ENCODE peak calls at places on chromosome 7, in nine cellular contexts. One of them, this sample, is unnamed.

GRCh38 chr7:29923231-29923630 is 66.4 kb downstream of the SCRN1 start:
- DNase-seq in amygdala: no peak
- DNase-seq in stimulated activated CD8-positive, alpha-beta memory T cell treated with anti-CD3 and anti-CD28 coated beads, Interleukin-4, amount 100 ng/mL, for 1 hour: no peak
- DNase-seq in heart left ventricle: no peak
- DNase-seq in T-helper 22 cell: no peak
- DNase-seq in activated naive CD4-positive, alpha-beta T cell treated with anti-CD3 and anti-CD28 coated beads, Interleukin-2, amount 10 ng/mL, durations not matched to agents 7 days and 5 days: no peak
- DNase-seq in putamen: no peak
- DNase-seq in esophagus squamous epithelium: no peak
- DNase-seq in cardiac muscle cell: no peak
- DNase-seq in this sample: no peak

GRCh38 chr7:44615149-44615611 is 8.8 kb downstream of the OGDH start:
- DNase-seq in cardiac muscle cell: no peak
- DNase-seq in amygdala: no peak
- DNase-seq in heart left ventricle: peak; percentile 54
- DNase-seq in putamen: no peak
- DNase-seq in esophagus squamous epithelium: no peak
- DNase-seq in T-helper 22 cell: peak; percentile 53
- DNase-seq in activated naive CD4-positive, alpha-beta T cell treated with anti-CD3 and anti-CD28 coated beads, Interleukin-2, amount 10 ng/mL, durations not matched to agents 7 days and 5 days: peak; percentile 39
- DNase-seq in stimulated activated CD8-positive, alpha-beta memory T cell treated with anti-CD3 and anti-CD28 coated beads, Interleukin-4, amount 100 ng/mL, for 1 hour: no peak
- DNase-seq in this sample: no peak

GRCh38 chr7:149772821-149773425 is 465 bp downstream of the ZNF467 start:
- DNase-seq in cardiac muscle cell: peak; percentile 56
- DNase-seq in amygdala: no peak
- DNase-seq in esophagus squamous epithelium: no peak
- DNase-seq in T-helper 22 cell: peak; percentile 8
- DNase-seq in putamen: peak; percentile 26
- DNase-seq in stimulated activated CD8-positive, alpha-beta memory T cell treated with anti-CD3 and anti-CD28 coated beads, Interleukin-4, amount 100 ng/mL, for 1 hour: no peak
- DNase-seq in heart left ventricle: no peak
- DNase-seq in activated naive CD4-positive, alpha-beta T cell treated with anti-CD3 and anti-CD28 coated beads, Interleukin-2, amount 10 ng/mL, durations not matched to agents 7 days and 5 days: peak; percentile 58
- DNase-seq in this sample: no peak

GRCh38 chr7:29865526-29865925 is 59.2 kb downstream of the WIPF3 start:
- DNase-seq in T-helper 22 cell: no peak
- DNase-seq in cardiac muscle cell: no peak
- DNase-seq in putamen: no peak
- DNase-seq in esophagus squamous epithelium: no peak
- DNase-seq in amygdala: no peak
- DNase-seq in stimulated activated CD8-positive, alpha-beta memory T cell treated with anti-CD3 and anti-CD28 coated beads, Interleukin-4, amount 100 ng/mL, for 1 hour: no peak
- DNase-seq in activated naive CD4-positive, alpha-beta T cell treated with anti-CD3 and anti-CD28 coated beads, Interleukin-2, amount 10 ng/mL, durations not matched to agents 7 days and 5 days: no peak
- DNase-seq in heart left ventricle: no peak
- DNase-seq in this sample: no peak

GRCh38 chr7:63041786-63042185 is 956.9 kb upstream of the ZNF722 start:
- DNase-seq in cardiac muscle cell: no peak
- DNase-seq in stimulated activated CD8-positive, alpha-beta memory T cell treated with anti-CD3 and anti-CD28 coated beads, Interleukin-4, amount 100 ng/mL, for 1 hour: no peak
- DNase-seq in heart left ventricle: no peak
- DNase-seq in T-helper 22 cell: no peak
- DNase-seq in putamen: no peak
- DNase-seq in esophagus squamous epithelium: no peak
- DNase-seq in amygdala: no peak
- DNase-seq in activated naive CD4-positive, alpha-beta T cell treated with anti-CD3 and anti-CD28 coated beads, Interleukin-2, amount 10 ng/mL, durations not matched to agents 7 days and 5 days: no peak
- DNase-seq in this sample: no peak

GRCh38 chr7:75905785-75906604 is 9.0 kb upstream of the POR start:
- DNase-seq in heart left ventricle: peak; percentile 16
- DNase-seq in putamen: peak; percentile 69
- DNase-seq in T-helper 22 cell: no peak
- DNase-seq in amygdala: peak; percentile 19
- DNase-seq in stimulated activated CD8-positive, alpha-beta memory T cell treated with anti-CD3 and anti-CD28 coated beads, Interleukin-4, amount 100 ng/mL, for 1 hour: no peak
- DNase-seq in cardiac muscle cell: no peak
- DNase-seq in activated naive CD4-positive, alpha-beta T cell treated with anti-CD3 and anti-CD28 coated beads, Interleukin-2, amount 10 ng/mL, durations not matched to agents 7 days and 5 days: no peak
- DNase-seq in esophagus squamous epithelium: no peak
- DNase-seq in this sample: peak; percentile 33

GRCh38 chr7:14734839-14735321 is 167.7 kb downstream of the DGKB start:
- DNase-seq in activated naive CD4-positive, alpha-beta T cell treated with anti-CD3 and anti-CD28 coated beads, Interleukin-2, amount 10 ng/mL, durations not matched to agents 7 days and 5 days: no peak
- DNase-seq in putamen: no peak
- DNase-seq in heart left ventricle: no peak
- DNase-seq in stimulated activated CD8-positive, alpha-beta memory T cell treated with anti-CD3 and anti-CD28 coated beads, Interleukin-4, amount 100 ng/mL, for 1 hour: no peak
- DNase-seq in T-helper 22 cell: no peak
- DNase-seq in esophagus squamous epithelium: no peak
- DNase-seq in amygdala: no peak
- DNase-seq in cardiac muscle cell: peak; percentile 70
- DNase-seq in this sample: peak; percentile 37

GRCh38 chr7:36440880-36441279 is 51.2 kb downstream of the ANLN start:
- DNase-seq in esophagus squamous epithelium: no peak
- DNase-seq in activated naive CD4-positive, alpha-beta T cell treated with anti-CD3 and anti-CD28 coated beads, Interleukin-2, amount 10 ng/mL, durations not matched to agents 7 days and 5 days: no peak
- DNase-seq in putamen: no peak
- DNase-seq in amygdala: no peak
- DNase-seq in stimulated activated CD8-positive, alpha-beta memory T cell treated with anti-CD3 and anti-CD28 coated beads, Interleukin-4, amount 100 ng/mL, for 1 hour: no peak
- DNase-seq in heart left ventricle: no peak
- DNase-seq in T-helper 22 cell: no peak
- DNase-seq in cardiac muscle cell: peak; percentile 24
- DNase-seq in this sample: no peak

GRCh38 chr7:6221340-6222319 is 50.8 kb downstream of the CYTH3 start:
- DNase-seq in putamen: peak; percentile 67
- DNase-seq in heart left ventricle: no peak
- DNase-seq in T-helper 22 cell: peak; percentile 36
- DNase-seq in esophagus squamous epithelium: no peak
- DNase-seq in activated naive CD4-positive, alpha-beta T cell treated with anti-CD3 and anti-CD28 coated beads, Interleukin-2, amount 10 ng/mL, durations not matched to agents 7 days and 5 days: no peak
- DNase-seq in cardiac muscle cell: no peak
- DNase-seq in amygdala: no peak
- DNase-seq in stimulated activated CD8-positive, alpha-beta memory T cell treated with anti-CD3 and anti-CD28 coated beads, Interleukin-4, amount 100 ng/mL, for 1 hour: no peak
- DNase-seq in this sample: no peak

GRCh38 chr7:127393370-127394058 is 1.0 kb upstream of the ZNF800 start:
- DNase-seq in activated naive CD4-positive, alpha-beta T cell treated with anti-CD3 and anti-CD28 coated beads, Interleukin-2, amount 10 ng/mL, durations not matched to agents 7 days and 5 days: no peak
- DNase-seq in putamen: no peak
- DNase-seq in amygdala: no peak
- DNase-seq in esophagus squamous epithelium: no peak
- DNase-seq in cardiac muscle cell: no peak
- DNase-seq in stimulated activated CD8-positive, alpha-beta memory T cell treated with anti-CD3 and anti-CD28 coated beads, Interleukin-4, amount 100 ng/mL, for 1 hour: no peak
- DNase-seq in heart left ventricle: peak; percentile 28
- DNase-seq in T-helper 22 cell: no peak
- DNase-seq in this sample: no peak

GRCh38 chr7:55504093-55504859 is 68.0 kb downstream of the VOPP1 start:
- DNase-seq in cardiac muscle cell: peak; percentile 31
- DNase-seq in stimulated activated CD8-positive, alpha-beta memory T cell treated with anti-CD3 and anti-CD28 coated beads, Interleukin-4, amount 100 ng/mL, for 1 hour: no peak
- DNase-seq in heart left ventricle: no peak
- DNase-seq in putamen: no peak
- DNase-seq in T-helper 22 cell: no peak
- DNase-seq in activated naive CD4-positive, alpha-beta T cell treated with anti-CD3 and anti-CD28 coated beads, Interleukin-2, amount 10 ng/mL, durations not matched to agents 7 days and 5 days: no peak
- DNase-seq in esophagus squamous epithelium: no peak
- DNase-seq in amygdala: no peak
- DNase-seq in this sample: no peak

GRCh38 chr7:29091722-29092121 is 54.6 kb downstream of the CPVL start:
- DNase-seq in T-helper 22 cell: no peak
- DNase-seq in amygdala: no peak
- DNase-seq in cardiac muscle cell: no peak
- DNase-seq in activated naive CD4-positive, alpha-beta T cell treated with anti-CD3 and anti-CD28 coated beads, Interleukin-2, amount 10 ng/mL, durations not matched to agents 7 days and 5 days: peak; percentile 31
- DNase-seq in putamen: no peak
- DNase-seq in stimulated activated CD8-positive, alpha-beta memory T cell treated with anti-CD3 and anti-CD28 coated beads, Interleukin-4, amount 100 ng/mL, for 1 hour: no peak
- DNase-seq in heart left ventricle: no peak
- DNase-seq in esophagus squamous epithelium: no peak
- DNase-seq in this sample: no peak

GRCh38 chr7:29563590-29564454 is at the start of gene PRR15:
- DNase-seq in stimulated activated CD8-positive, alpha-beta memory T cell treated with anti-CD3 and anti-CD28 coated beads, Interleukin-4, amount 100 ng/mL, for 1 hour: no peak
- DNase-seq in amygdala: no peak
- DNase-seq in heart left ventricle: peak; percentile 14
- DNase-seq in putamen: peak; percentile 28
- DNase-seq in cardiac muscle cell: peak; percentile 71
- DNase-seq in esophagus squamous epithelium: no peak
- DNase-seq in activated naive CD4-positive, alpha-beta T cell treated with anti-CD3 and anti-CD28 coated beads, Interleukin-2, amount 10 ng/mL, durations not matched to agents 7 days and 5 days: no peak
- DNase-seq in T-helper 22 cell: no peak
- DNase-seq in this sample: no peak

GRCh38 chr7:50300336-50300735 is 4.2 kb upstream of the IKZF1 start:
- DNase-seq in cardiac muscle cell: no peak
- DNase-seq in esophagus squamous epithelium: no peak
- DNase-seq in T-helper 22 cell: no peak
- DNase-seq in amygdala: no peak
- DNase-seq in putamen: no peak
- DNase-seq in stimulated activated CD8-positive, alpha-beta memory T cell treated with anti-CD3 and anti-CD28 coated beads, Interleukin-4, amount 100 ng/mL, for 1 hour: no peak
- DNase-seq in heart left ventricle: no peak
- DNase-seq in activated naive CD4-positive, alpha-beta T cell treated with anti-CD3 and anti-CD28 coated beads, Interleukin-2, amount 10 ng/mL, durations not matched to agents 7 days and 5 days: no peak
- DNase-seq in this sample: no peak

GRCh38 chr7:6035686-6036085 is 4.5 kb downstream of the ANKRD61 start:
- DNase-seq in cardiac muscle cell: no peak
- DNase-seq in heart left ventricle: no peak
- DNase-seq in stimulated activated CD8-positive, alpha-beta memory T cell treated with anti-CD3 and anti-CD28 coated beads, Interleukin-4, amount 100 ng/mL, for 1 hour: no peak
- DNase-seq in T-helper 22 cell: no peak
- DNase-seq in esophagus squamous epithelium: no peak
- DNase-seq in activated naive CD4-positive, alpha-beta T cell treated with anti-CD3 and anti-CD28 coated beads, Interleukin-2, amount 10 ng/mL, durations not matched to agents 7 days and 5 days: no peak
- DNase-seq in amygdala: no peak
- DNase-seq in putamen: no peak
- DNase-seq in this sample: no peak

GRCh38 chr7:90846171-90846570 is 250.1 kb downstream of the CDK14 start:
- DNase-seq in putamen: peak; percentile 5
- DNase-seq in activated naive CD4-positive, alpha-beta T cell treated with anti-CD3 and anti-CD28 coated beads, Interleukin-2, amount 10 ng/mL, durations not matched to agents 7 days and 5 days: no peak
- DNase-seq in T-helper 22 cell: no peak
- DNase-seq in stimulated activated CD8-positive, alpha-beta memory T cell treated with anti-CD3 and anti-CD28 coated beads, Interleukin-4, amount 100 ng/mL, for 1 hour: no peak
- DNase-seq in heart left ventricle: no peak
- DNase-seq in esophagus squamous epithelium: no peak
- DNase-seq in cardiac muscle cell: peak; percentile 38
- DNase-seq in amygdala: no peak
- DNase-seq in this sample: no peak

GRCh38 chr7:29146888-29147609 is 712 bp upstream of the CPVL start:
- DNase-seq in putamen: no peak
- DNase-seq in esophagus squamous epithelium: no peak
- DNase-seq in stimulated activated CD8-positive, alpha-beta memory T cell treated with anti-CD3 and anti-CD28 coated beads, Interleukin-4, amount 100 ng/mL, for 1 hour: no peak
- DNase-seq in heart left ventricle: peak; percentile 69
- DNase-seq in activated naive CD4-positive, alpha-beta T cell treated with anti-CD3 and anti-CD28 coated beads, Interleukin-2, amount 10 ng/mL, durations not matched to agents 7 days and 5 days: no peak
- DNase-seq in amygdala: no peak
- DNase-seq in T-helper 22 cell: no peak
- DNase-seq in cardiac muscle cell: peak; percentile 49
- DNase-seq in this sample: no peak

GRCh38 chr7:3455826-3456444 is 154.9 kb downstream of the SDK1 start:
- DNase-seq in esophagus squamous epithelium: no peak
- DNase-seq in activated naive CD4-positive, alpha-beta T cell treated with anti-CD3 and anti-CD28 coated beads, Interleukin-2, amount 10 ng/mL, durations not matched to agents 7 days and 5 days: no peak
- DNase-seq in putamen: no peak
- DNase-seq in amygdala: no peak
- DNase-seq in cardiac muscle cell: no peak
- DNase-seq in T-helper 22 cell: no peak
- DNase-seq in stimulated activated CD8-positive, alpha-beta memory T cell treated with anti-CD3 and anti-CD28 coated beads, Interleukin-4, amount 100 ng/mL, for 1 hour: no peak
- DNase-seq in heart left ventricle: no peak
- DNase-seq in this sample: no peak

GRCh38 chr7:46764100-46764941 is 817.6 kb downstream of the TNS3 start:
- DNase-seq in stimulated activated CD8-positive, alpha-beta memory T cell treated with anti-CD3 and anti-CD28 coated beads, Interleukin-4, amount 100 ng/mL, for 1 hour: no peak
- DNase-seq in esophagus squamous epithelium: no peak
- DNase-seq in amygdala: no peak
- DNase-seq in activated naive CD4-positive, alpha-beta T cell treated with anti-CD3 and anti-CD28 coated beads, Interleukin-2, amount 10 ng/mL, durations not matched to agents 7 days and 5 days: no peak
- DNase-seq in T-helper 22 cell: no peak
- DNase-seq in putamen: no peak
- DNase-seq in heart left ventricle: peak; percentile 69
- DNase-seq in cardiac muscle cell: no peak
- DNase-seq in this sample: no peak

GRCh38 chr7:6528401-6529130 is 22.7 kb downstream of the GRID2IP start:
- DNase-seq in putamen: no peak
- DNase-seq in amygdala: no peak
- DNase-seq in esophagus squamous epithelium: no peak
- DNase-seq in T-helper 22 cell: no peak
- DNase-seq in cardiac muscle cell: no peak
- DNase-seq in stimulated activated CD8-positive, alpha-beta memory T cell treated with anti-CD3 and anti-CD28 coated beads, Interleukin-4, amount 100 ng/mL, for 1 hour: no peak
- DNase-seq in activated naive CD4-positive, alpha-beta T cell treated with anti-CD3 and anti-CD28 coated beads, Interleukin-2, amount 10 ng/mL, durations not matched to agents 7 days and 5 days: no peak
- DNase-seq in heart left ventricle: no peak
- DNase-seq in this sample: no peak

This sample was measured in iPS DF 6.9.